ENCODE peak calls at places on chromosomes 16 and 17, in five cellular contexts. One of them, this sample, is unnamed. For H3K27me3, the result is how much of the 10 kb centered on the place peaks cover.

GRCh38 chr16:87966685-87967185 is 15.5 kb downstream of the BANP start:
- DNase-seq in brain microvascular endothelial cell: no peak
- DNase-seq in AG04450: no peak
- DNase-seq in kidney epithelial cell: no peak
- DNase-seq in GM23338: no peak
- DNase-seq in this sample: no peak

GRCh38 chr17:65362826-65363225 is 198.6 kb downstream of the AXIN2 start:
- DNase-seq in AG04450: no peak
- DNase-seq in kidney epithelial cell: peak
- DNase-seq in brain microvascular endothelial cell: no peak
- DNase-seq in GM23338: no peak
- DNase-seq in this sample: no peak

GRCh38 chr17:78495634-78496033 is 81.6 kb downstream of the DNAH17 start:
- DNase-seq in AG04450: no peak
- DNase-seq in GM23338: no peak
- DNase-seq in kidney epithelial cell: no peak
- DNase-seq in brain microvascular endothelial cell: no peak
- DNase-seq in this sample: no peak

GRCh38 chr17:10156579-10157488 is 41.6 kb downstream of the GAS7 start:
- DNase-seq in AG04450: no peak
- DNase-seq in brain microvascular endothelial cell: no peak
- DNase-seq in kidney epithelial cell: no peak
- DNase-seq in GM23338: no peak
- DNase-seq in this sample: no peak

GRCh38 chr17:38751144-38751802 is 1.3 kb upstream of the PSMB3 start:
- DNase-seq in AG04450: no peak
- DNase-seq in GM23338: no peak
- DNase-seq in kidney epithelial cell: no peak
- DNase-seq in brain microvascular endothelial cell: no peak
- DNase-seq in this sample: no peak

GRCh38 chr16:48014349-48015135 is 141.3 kb downstream of the ABCC12 start:
- DNase-seq in kidney epithelial cell: peak
- DNase-seq in AG04450: peak
- DNase-seq in brain microvascular endothelial cell: peak
- DNase-seq in GM23338: peak
- DNase-seq in this sample: no peak

GRCh38 chr16:72291531-72291981 is 119.6 kb upstream of the PMFBP1 start:
- DNase-seq in AG04450: peak
- DNase-seq in brain microvascular endothelial cell: peak
- DNase-seq in GM23338: no peak
- DNase-seq in kidney epithelial cell: peak
- DNase-seq in this sample: peak

GRCh38 chr16:1485847-1486496 is 2.8 kb downstream of the PTX4 start:
- DNase-seq in AG04450: no peak
- DNase-seq in brain microvascular endothelial cell: no peak
- DNase-seq in kidney epithelial cell: no peak
- DNase-seq in GM23338: no peak
- DNase-seq in this sample: no peak

GRCh38 chr16:66910175-66910940 is 8.3 kb downstream of the CDH16 start:
- DNase-seq in GM23338: no peak
- DNase-seq in kidney epithelial cell: no peak
- DNase-seq in AG04450: no peak
- DNase-seq in brain microvascular endothelial cell: no peak
- DNase-seq in this sample: no peak

GRCh38 chr17:43543300-43543699 is 2.8 kb downstream of the ETV4 start:
- DNase-seq in kidney epithelial cell: no peak
- DNase-seq in AG04450: no peak
- DNase-seq in brain microvascular endothelial cell: no peak
- DNase-seq in GM23338: peak
- DNase-seq in this sample: no peak

GRCh38 chr16:55494994-55495421 is 13.9 kb upstream of the LPCAT2 start:
- DNase-seq in GM23338: peak
- DNase-seq in brain microvascular endothelial cell: peak
- DNase-seq in AG04450: peak
- DNase-seq in kidney epithelial cell: no peak
- DNase-seq in this sample: peak

GRCh38 chr16:73713301-73713700 is 583.3 kb upstream of the PSMD7 start:
- DNase-seq in kidney epithelial cell: no peak
- DNase-seq in GM23338: no peak
- DNase-seq in brain microvascular endothelial cell: no peak
- DNase-seq in AG04450: no peak
- DNase-seq in this sample: no peak

GRCh38 chr17:9139695-9140094 is 118.4 kb downstream of the NTN1 start:
- DNase-seq in brain microvascular endothelial cell: no peak
- DNase-seq in AG04450: no peak
- DNase-seq in kidney epithelial cell: no peak
- DNase-seq in GM23338: no peak
- DNase-seq in this sample: no peak

GRCh38 chr16:85480727-85481101 is 132.4 kb upstream of the GSE1 start:
- DNase-seq in kidney epithelial cell: no peak
- DNase-seq in brain microvascular endothelial cell: no peak
- DNase-seq in GM23338: no peak
- DNase-seq in AG04450: no peak
- DNase-seq in this sample: no peak

GRCh38 chr16:85481738-85482137 is 131.4 kb upstream of the GSE1 start:
- DNase-seq in kidney epithelial cell: no peak
- DNase-seq in brain microvascular endothelial cell: no peak
- DNase-seq in GM23338: no peak
- DNase-seq in AG04450: no peak
- DNase-seq in this sample: no peak

GRCh38 chr16:85481206-85481605 is 131.9 kb upstream of the GSE1 start:
- DNase-seq in brain microvascular endothelial cell: no peak
- DNase-seq in GM23338: no peak
- DNase-seq in kidney epithelial cell: no peak
- DNase-seq in AG04450: no peak
- DNase-seq in this sample: no peak

GRCh38 chr16:85477801-85478363 is 135.2 kb upstream of the GSE1 start:
- DNase-seq in kidney epithelial cell: no peak
- DNase-seq in brain microvascular endothelial cell: no peak
- DNase-seq in AG04450: no peak
- DNase-seq in GM23338: no peak
- DNase-seq in this sample: no peak

DNA sequence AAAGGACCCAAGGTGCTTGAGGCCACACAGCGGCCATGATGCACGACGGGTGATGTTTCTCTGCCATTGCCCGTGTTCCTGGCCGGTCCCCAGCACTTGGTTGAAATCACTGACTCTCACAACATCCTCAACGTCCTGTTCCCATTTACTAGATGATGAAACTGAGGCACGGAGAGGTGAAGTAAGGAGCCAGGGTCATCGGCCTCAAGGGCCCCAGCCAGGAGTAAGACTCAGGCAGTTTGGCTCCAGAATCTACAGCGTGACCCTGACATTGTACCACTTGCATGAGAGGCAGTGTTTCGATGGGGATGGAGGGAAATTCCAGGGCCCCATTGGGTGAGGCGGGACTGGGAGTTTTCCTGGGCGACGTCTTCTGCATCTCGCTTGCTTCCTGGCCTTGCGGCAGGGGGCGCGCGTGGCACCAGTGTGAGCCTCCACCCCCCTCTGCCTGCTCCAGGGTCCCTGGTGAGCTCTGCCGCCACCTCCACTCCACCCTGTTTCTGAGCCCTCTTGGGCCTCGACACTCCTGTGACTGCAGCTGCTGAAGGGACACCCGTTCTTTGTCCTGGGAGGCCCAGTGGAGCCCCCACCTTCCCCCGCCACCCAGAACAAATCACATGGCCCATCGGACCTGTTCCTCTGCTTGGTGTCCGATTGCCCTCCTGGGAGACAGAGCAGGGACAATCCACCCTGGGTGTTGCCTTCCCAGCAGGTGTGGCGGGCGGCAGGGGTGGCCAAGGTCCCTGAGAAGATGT is 133.0 kb upstream of the GSE1 start:
- DNase-seq in AG04450: no peak
- DNase-seq in GM23338: peak
- DNase-seq in brain microvascular endothelial cell: no peak
- DNase-seq in kidney epithelial cell: no peak
- DNase-seq in this sample: no peak
- TF ChIP-seq CTCF in AG04450: peak
- TF ChIP-seq CTCF in GM23338: peak
- TF ChIP-seq CTCF in brain microvascular endothelial cell: peak
- TF ChIP-seq CTCF in kidney epithelial cell: peak
- TF ChIP-seq CTCF in this sample: peak

GRCh38 chr16:85556456-85557082 is 56.6 kb upstream of the GSE1 start:
- DNase-seq in brain microvascular endothelial cell: no peak
- DNase-seq in AG04450: no peak
- DNase-seq in kidney epithelial cell: no peak
- DNase-seq in GM23338: peak
- DNase-seq in this sample: no peak

GRCh38 chr16:85557083-85557975 is 55.8 kb upstream of the GSE1 start:
- DNase-seq in brain microvascular endothelial cell: no peak
- DNase-seq in AG04450: no peak
- DNase-seq in kidney epithelial cell: no peak
- DNase-seq in GM23338: peak
- DNase-seq in this sample: no peak

GRCh38 chr16:85554791-85555548 is 58.2 kb upstream of the GSE1 start:
- DNase-seq in kidney epithelial cell: no peak
- DNase-seq in AG04450: no peak
- DNase-seq in brain microvascular endothelial cell: peak
- DNase-seq in GM23338: peak
- DNase-seq in this sample: no peak

GRCh38 chr16:85554114-85554790 is 58.9 kb upstream of the GSE1 start:
- DNase-seq in brain microvascular endothelial cell: peak
- DNase-seq in kidney epithelial cell: no peak
- DNase-seq in GM23338: peak
- DNase-seq in AG04450: no peak
- DNase-seq in this sample: peak

GRCh38 chr16:85555549-85556455 is 57.3 kb upstream of the GSE1 start:
- DNase-seq in brain microvascular endothelial cell: peak
- DNase-seq in AG04450: no peak
- DNase-seq in GM23338: peak
- DNase-seq in kidney epithelial cell: no peak
- DNase-seq in this sample: no peak
- H3K27me3 ChIP-seq in brain microvascular endothelial cell: under half
- H3K27me3 ChIP-seq in AG04450: under half
- H3K27me3 ChIP-seq in GM23338: under half
- H3K27me3 ChIP-seq in kidney epithelial cell: under half
- H3K27me3 ChIP-seq in this sample: under half

GRCh38 chr16:13920510-13920818 is 510 bp downstream of the ERCC4 start:
- DNase-seq in GM23338: no peak
- DNase-seq in kidney epithelial cell: no peak
- DNase-seq in brain microvascular endothelial cell: no peak
- DNase-seq in AG04450: no peak
- DNase-seq in this sample: no peak

GRCh38 chr16:13921328-13921727 is 1.4 kb downstream of the ERCC4 start:
- DNase-seq in AG04450: no peak
- DNase-seq in brain microvascular endothelial cell: no peak
- DNase-seq in GM23338: no peak
- DNase-seq in kidney epithelial cell: no peak
- DNase-seq in this sample: no peak

GRCh38 chr16:13915033-13915635 is 4.8 kb upstream of the ERCC4 start:
- DNase-seq in GM23338: no peak
- DNase-seq in brain microvascular endothelial cell: no peak
- DNase-seq in AG04450: no peak
- DNase-seq in kidney epithelial cell: no peak
- DNase-seq in this sample: no peak

GRCh38 chr16:13919683-13920509 is at the start of gene ERCC4:
- DNase-seq in AG04450: peak
- DNase-seq in kidney epithelial cell: peak
- DNase-seq in GM23338: peak
- DNase-seq in brain microvascular endothelial cell: peak
- DNase-seq in this sample: peak

GRCh38 chr16:13919330-13919682 is 648 bp upstream of the ERCC4 start:
- DNase-seq in kidney epithelial cell: no peak
- DNase-seq in GM23338: peak
- DNase-seq in brain microvascular endothelial cell: no peak
- DNase-seq in AG04450: no peak
- DNase-seq in this sample: no peak
- TF ChIP-seq CTCF in kidney epithelial cell: peak
- TF ChIP-seq CTCF in GM23338: no peak
- TF ChIP-seq CTCF in brain microvascular endothelial cell: peak
- TF ChIP-seq CTCF in AG04450: peak
- TF ChIP-seq CTCF in this sample: peak

GRCh38 chr16:21283521-21284289 is 5.6 kb upstream of the CRYM start:
- DNase-seq in brain microvascular endothelial cell: peak
- DNase-seq in kidney epithelial cell: no peak
- DNase-seq in AG04450: no peak
- DNase-seq in GM23338: peak
- DNase-seq in this sample: no peak
- H3K27me3 ChIP-seq in brain microvascular endothelial cell: under half
- H3K27me3 ChIP-seq in kidney epithelial cell: under half
- H3K27me3 ChIP-seq in AG04450: under half
- H3K27me3 ChIP-seq in GM23338: under half
- H3K27me3 ChIP-seq in this sample: under half

DNA sequence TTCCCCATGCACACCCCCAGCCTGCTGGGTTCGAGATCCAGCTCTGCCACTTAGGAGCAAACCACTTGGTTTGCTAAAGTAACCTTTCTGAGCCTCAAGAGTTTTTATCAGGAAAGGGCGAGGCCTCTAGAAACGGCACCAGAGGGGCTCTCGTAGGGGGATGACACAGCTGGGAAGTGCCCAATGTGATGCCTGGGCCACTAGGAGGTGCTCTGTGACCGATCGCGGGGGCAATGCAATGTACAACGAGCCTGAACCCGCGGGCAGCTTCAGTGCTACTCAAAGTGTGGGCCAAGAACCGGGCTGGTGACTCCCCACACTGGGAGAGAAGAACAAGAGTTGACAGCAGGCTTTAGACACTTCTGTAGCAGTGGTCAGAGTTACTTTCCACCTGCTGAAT is 9.4 kb downstream of the C16orf89 start:
- DNase-seq in kidney epithelial cell: no peak
- DNase-seq in brain microvascular endothelial cell: peak
- DNase-seq in GM23338: peak
- DNase-seq in AG04450: no peak
- DNase-seq in this sample: no peak
- TF ChIP-seq CTCF in kidney epithelial cell: peak
- TF ChIP-seq CTCF in brain microvascular endothelial cell: peak
- TF ChIP-seq CTCF in GM23338: peak
- TF ChIP-seq CTCF in AG04450: peak
- TF ChIP-seq CTCF in this sample: peak

GRCh38 chr17:74663566-74663965 is 40.0 kb upstream of the CD300E start:
- DNase-seq in brain microvascular endothelial cell: no peak
- DNase-seq in kidney epithelial cell: no peak
- DNase-seq in AG04450: no peak
- DNase-seq in GM23338: no peak
- DNase-seq in this sample: no peak
- H3K27me3 ChIP-seq in brain microvascular endothelial cell: under half
- H3K27me3 ChIP-seq in kidney epithelial cell: under half
- H3K27me3 ChIP-seq in AG04450: under half
- H3K27me3 ChIP-seq in GM23338: under half
- H3K27me3 ChIP-seq in this sample: under half

DNA sequence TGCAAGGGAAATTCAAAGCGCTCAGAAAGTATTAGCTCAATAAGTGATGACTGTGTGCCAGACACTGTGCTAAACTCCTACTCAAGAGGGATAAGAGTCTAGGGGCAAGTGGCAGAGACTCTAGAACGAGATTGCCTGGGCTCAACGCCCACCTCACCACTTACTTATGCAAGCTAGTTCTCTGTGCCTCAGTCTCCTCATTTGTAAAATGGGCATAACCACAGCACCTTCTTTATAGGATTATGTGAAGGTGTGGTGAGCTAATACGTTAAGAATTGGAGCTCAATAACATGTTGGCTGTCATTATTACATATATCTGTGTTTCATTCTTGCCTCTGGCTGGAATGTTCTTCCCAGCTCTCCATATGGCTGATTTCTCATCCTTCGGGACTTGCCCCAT is 15.4 kb downstream of the DEXI start:
- DNase-seq in AG04450: no peak
- DNase-seq in brain microvascular endothelial cell: no peak
- DNase-seq in GM23338: no peak
- DNase-seq in kidney epithelial cell: no peak
- DNase-seq in this sample: no peak
- TF ChIP-seq CTCF in AG04450: no peak
- TF ChIP-seq CTCF in brain microvascular endothelial cell: no peak
- TF ChIP-seq CTCF in GM23338: no peak
- TF ChIP-seq CTCF in kidney epithelial cell: no peak
- TF ChIP-seq CTCF in this sample: no peak

This sample was measured in BJ.